ENCODE peak calls at places on chromosomes 2 and 18, in seven cellular contexts. One of them, this sample, is unnamed.

GRCh38 chr2:29923110-29923721 is 1.8 kb upstream of the ALK start:
- DNase-seq in AG10803: peak; percentile 62
- DNase-seq in CD14-positive monocyte: no peak
- DNase-seq in fibroblast of mammary gland: peak; percentile 64
- DNase-seq in testis: peak; percentile 87
- DNase-seq in progenitor cell of endocrine pancreas: peak; percentile 37
- DNase-seq in cardiac muscle cell: peak; percentile 71
- DNase-seq in this sample: no peak

GRCh38 chr2:122596541-122596940 is 841.1 kb downstream of the TSN start:
- DNase-seq in progenitor cell of endocrine pancreas: no peak
- DNase-seq in fibroblast of mammary gland: no peak
- DNase-seq in testis: no peak
- DNase-seq in CD14-positive monocyte: no peak
- DNase-seq in cardiac muscle cell: peak; percentile 24
- DNase-seq in AG10803: no peak
- DNase-seq in this sample: no peak

GRCh38 chr2:164782323-164782722 is 59.3 kb downstream of the COBLL1 start:
- DNase-seq in CD14-positive monocyte: no peak
- DNase-seq in progenitor cell of endocrine pancreas: no peak
- DNase-seq in testis: no peak
- DNase-seq in AG10803: peak; percentile 84
- DNase-seq in fibroblast of mammary gland: peak; percentile 79
- DNase-seq in cardiac muscle cell: peak; percentile 89
- DNase-seq in this sample: no peak

GRCh38 chr2:54107455-54107764 is 8.0 kb upstream of the ACYP2 start:
- DNase-seq in cardiac muscle cell: no peak
- DNase-seq in testis: no peak
- DNase-seq in CD14-positive monocyte: no peak
- DNase-seq in progenitor cell of endocrine pancreas: no peak
- DNase-seq in fibroblast of mammary gland: no peak
- DNase-seq in AG10803: no peak
- DNase-seq in this sample: no peak

GRCh38 chr2:33412920-33413319 is 63.5 kb upstream of the RASGRP3 start:
- DNase-seq in cardiac muscle cell: peak; percentile 78
- DNase-seq in testis: no peak
- DNase-seq in CD14-positive monocyte: no peak
- DNase-seq in progenitor cell of endocrine pancreas: no peak
- DNase-seq in fibroblast of mammary gland: peak; percentile 82
- DNase-seq in AG10803: peak; percentile 59
- DNase-seq in this sample: no peak

GRCh38 chr2:18957909-18958308 is 368.5 kb upstream of the NT5C1B start:
- DNase-seq in CD14-positive monocyte: no peak
- DNase-seq in cardiac muscle cell: no peak
- DNase-seq in AG10803: no peak
- DNase-seq in progenitor cell of endocrine pancreas: no peak
- DNase-seq in testis: no peak
- DNase-seq in fibroblast of mammary gland: no peak
- DNase-seq in this sample: no peak

GRCh38 chr2:123258864-123259263 is 766.2 kb upstream of the CNTNAP5 start:
- DNase-seq in CD14-positive monocyte: no peak
- DNase-seq in testis: no peak
- DNase-seq in progenitor cell of endocrine pancreas: no peak
- DNase-seq in fibroblast of mammary gland: no peak
- DNase-seq in AG10803: no peak
- DNase-seq in cardiac muscle cell: no peak
- DNase-seq in this sample: no peak

GRCh38 chr2:117983040-117983439 is 30.8 kb downstream of the CCDC93 start:
- DNase-seq in cardiac muscle cell: peak; percentile 43
- DNase-seq in AG10803: peak; percentile 42
- DNase-seq in testis: no peak
- DNase-seq in CD14-positive monocyte: no peak
- DNase-seq in progenitor cell of endocrine pancreas: no peak
- DNase-seq in fibroblast of mammary gland: peak; percentile 73
- DNase-seq in this sample: no peak

GRCh38 chr2:48343571-48344440 is 186.1 kb upstream of the STON1 start:
- DNase-seq in CD14-positive monocyte: no peak
- DNase-seq in testis: no peak
- DNase-seq in fibroblast of mammary gland: peak; percentile 83
- DNase-seq in cardiac muscle cell: peak; percentile 83
- DNase-seq in progenitor cell of endocrine pancreas: no peak
- DNase-seq in AG10803: peak; percentile 61
- DNase-seq in this sample: no peak

GRCh38 chr2:119248751-119249150 is 25.1 kb downstream of the STEAP3 start:
- DNase-seq in testis: no peak
- DNase-seq in cardiac muscle cell: no peak
- DNase-seq in AG10803: no peak
- DNase-seq in fibroblast of mammary gland: no peak
- DNase-seq in progenitor cell of endocrine pancreas: no peak
- DNase-seq in CD14-positive monocyte: no peak
- DNase-seq in this sample: no peak

GRCh38 chr2:151805961-151806360 is 22.3 kb downstream of the ARL5A start:
- DNase-seq in progenitor cell of endocrine pancreas: no peak
- DNase-seq in fibroblast of mammary gland: no peak
- DNase-seq in CD14-positive monocyte: no peak
- DNase-seq in testis: no peak
- DNase-seq in cardiac muscle cell: no peak
- DNase-seq in AG10803: no peak
- DNase-seq in this sample: no peak

GRCh38 chr2:236535024-236535423 is 34.6 kb upstream of the ACKR3 start:
- DNase-seq in AG10803: peak; percentile 32
- DNase-seq in cardiac muscle cell: peak; percentile 90
- DNase-seq in CD14-positive monocyte: no peak
- DNase-seq in testis: no peak
- DNase-seq in fibroblast of mammary gland: peak; percentile 43
- DNase-seq in progenitor cell of endocrine pancreas: no peak
- DNase-seq in this sample: no peak

GRCh38 chr2:128325665-128326181 is 7.1 kb upstream of the HS6ST1 start:
- DNase-seq in progenitor cell of endocrine pancreas: peak; percentile 7
- DNase-seq in AG10803: no peak
- DNase-seq in fibroblast of mammary gland: no peak
- DNase-seq in CD14-positive monocyte: peak; percentile 30
- DNase-seq in testis: peak; percentile 26
- DNase-seq in cardiac muscle cell: no peak
- DNase-seq in this sample: peak; percentile 13

GRCh38 chr2:130756721-130757195 is 1.4 kb downstream of the AMER3 start:
- DNase-seq in AG10803: no peak
- DNase-seq in testis: no peak
- DNase-seq in progenitor cell of endocrine pancreas: no peak
- DNase-seq in fibroblast of mammary gland: no peak
- DNase-seq in CD14-positive monocyte: no peak
- DNase-seq in cardiac muscle cell: no peak
- DNase-seq in this sample: no peak

GRCh38 chr2:215940645-215941184 is 72.6 kb downstream of the MREG start:
- DNase-seq in CD14-positive monocyte: no peak
- DNase-seq in fibroblast of mammary gland: no peak
- DNase-seq in testis: no peak
- DNase-seq in progenitor cell of endocrine pancreas: no peak
- DNase-seq in cardiac muscle cell: peak; percentile 18
- DNase-seq in AG10803: peak; percentile 61
- DNase-seq in this sample: no peak

GRCh38 chr2:160254363-160254762 is 54.3 kb upstream of the ITGB6 start:
- DNase-seq in AG10803: no peak
- DNase-seq in CD14-positive monocyte: no peak
- DNase-seq in testis: no peak
- DNase-seq in fibroblast of mammary gland: no peak
- DNase-seq in progenitor cell of endocrine pancreas: no peak
- DNase-seq in cardiac muscle cell: no peak
- DNase-seq in this sample: no peak

GRCh38 chr2:38068228-38068627 is 7.7 kb downstream of the CYP1B1 start:
- DNase-seq in AG10803: no peak
- DNase-seq in testis: no peak
- DNase-seq in CD14-positive monocyte: no peak
- DNase-seq in fibroblast of mammary gland: peak; percentile 55
- DNase-seq in progenitor cell of endocrine pancreas: no peak
- DNase-seq in cardiac muscle cell: no peak
- DNase-seq in this sample: no peak

GRCh38 chr2:119221609-119222008 is 2.0 kb upstream of the STEAP3 start:
- DNase-seq in fibroblast of mammary gland: no peak
- DNase-seq in progenitor cell of endocrine pancreas: no peak
- DNase-seq in cardiac muscle cell: no peak
- DNase-seq in testis: no peak
- DNase-seq in CD14-positive monocyte: peak; percentile 16
- DNase-seq in AG10803: no peak
- DNase-seq in this sample: no peak

DNA sequence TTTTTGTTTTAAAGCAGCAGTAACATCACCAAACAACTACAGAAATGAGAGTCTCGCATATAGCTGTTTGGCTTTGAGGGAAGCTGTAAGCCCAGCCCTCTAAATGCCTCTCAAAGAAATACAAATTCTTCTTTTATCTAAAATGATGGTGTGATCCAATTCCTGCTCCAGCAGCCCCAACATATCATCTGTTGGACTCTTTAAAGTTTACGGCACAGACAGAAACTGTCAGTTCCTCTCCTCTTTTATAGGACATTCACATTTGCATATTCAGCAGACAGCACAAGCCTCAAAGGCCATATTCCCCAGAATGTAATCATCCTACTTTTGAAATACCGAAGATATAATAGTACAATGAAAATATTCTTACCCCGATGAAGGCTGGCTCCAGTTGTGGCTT is 216.9 kb upstream of the REV1 start:
- DNase-seq in AG10803: no peak
- DNase-seq in CD14-positive monocyte: no peak
- DNase-seq in progenitor cell of endocrine pancreas: no peak
- DNase-seq in fibroblast of mammary gland: no peak
- DNase-seq in cardiac muscle cell: no peak
- DNase-seq in testis: no peak
- DNase-seq in this sample: no peak
- TF ChIP-seq CTCF in AG10803: no peak
- TF ChIP-seq CTCF in CD14-positive monocyte: no peak
- TF ChIP-seq CTCF in progenitor cell of endocrine pancreas: no peak
- TF ChIP-seq CTCF in fibroblast of mammary gland: no peak
- TF ChIP-seq CTCF in cardiac muscle cell: no peak
- TF ChIP-seq CTCF in testis: no peak
- TF ChIP-seq CTCF in this sample: no peak

GRCh38 chr2:202831241-202831997 is 40.1 kb downstream of the ICA1L start:
- DNase-seq in CD14-positive monocyte: no peak
- DNase-seq in fibroblast of mammary gland: peak; percentile 65
- DNase-seq in progenitor cell of endocrine pancreas: no peak
- DNase-seq in cardiac muscle cell: peak; percentile 79
- DNase-seq in testis: peak; percentile 28
- DNase-seq in AG10803: peak; percentile 58
- DNase-seq in this sample: peak; percentile 19
- TF ChIP-seq CTCF in CD14-positive monocyte: peak; percentile 40
- TF ChIP-seq CTCF in fibroblast of mammary gland: peak; percentile 85
- TF ChIP-seq CTCF in progenitor cell of endocrine pancreas: peak; percentile 55
- TF ChIP-seq CTCF in cardiac muscle cell: peak; percentile 81
- TF ChIP-seq CTCF in testis: no peak
- TF ChIP-seq CTCF in AG10803: peak; percentile 83
- TF ChIP-seq CTCF in this sample: peak; percentile 43

GRCh38 chr18:39701839-39702238 is 2136.2 kb upstream of the CELF4 start:
- DNase-seq in CD14-positive monocyte: no peak
- DNase-seq in AG10803: no peak
- DNase-seq in testis: no peak
- DNase-seq in cardiac muscle cell: peak; percentile 18
- DNase-seq in fibroblast of mammary gland: peak; percentile 25
- DNase-seq in progenitor cell of endocrine pancreas: no peak
- DNase-seq in this sample: no peak

GRCh38 chr18:39698436-39698835 is 2132.8 kb upstream of the CELF4 start:
- DNase-seq in CD14-positive monocyte: no peak
- DNase-seq in AG10803: peak; percentile 8
- DNase-seq in cardiac muscle cell: no peak
- DNase-seq in fibroblast of mammary gland: peak; percentile 34
- DNase-seq in progenitor cell of endocrine pancreas: no peak
- DNase-seq in testis: no peak
- DNase-seq in this sample: no peak

GRCh38 chr18:39702888-39703287 is 2137.3 kb upstream of the CELF4 start:
- DNase-seq in AG10803: no peak
- DNase-seq in CD14-positive monocyte: no peak
- DNase-seq in fibroblast of mammary gland: no peak
- DNase-seq in cardiac muscle cell: no peak
- DNase-seq in testis: no peak
- DNase-seq in progenitor cell of endocrine pancreas: no peak
- DNase-seq in this sample: no peak

GRCh38 chr18:39701071-39701783 is 2135.6 kb upstream of the CELF4 start:
- DNase-seq in testis: no peak
- DNase-seq in progenitor cell of endocrine pancreas: no peak
- DNase-seq in fibroblast of mammary gland: peak; percentile 10
- DNase-seq in cardiac muscle cell: peak; percentile 10
- DNase-seq in CD14-positive monocyte: no peak
- DNase-seq in AG10803: peak; percentile 38
- DNase-seq in this sample: no peak
- TF ChIP-seq CTCF in testis: no peak
- TF ChIP-seq CTCF in progenitor cell of endocrine pancreas: no peak
- TF ChIP-seq CTCF in fibroblast of mammary gland: no peak
- TF ChIP-seq CTCF in cardiac muscle cell: no peak
- TF ChIP-seq CTCF in CD14-positive monocyte: no peak
- TF ChIP-seq CTCF in AG10803: no peak
- TF ChIP-seq CTCF in this sample: no peak

GRCh38 chr2:219496781-219497494 is 1.8 kb upstream of the GMPPA start:
- DNase-seq in cardiac muscle cell: peak; percentile 21
- DNase-seq in AG10803: no peak
- DNase-seq in testis: no peak
- DNase-seq in CD14-positive monocyte: no peak
- DNase-seq in fibroblast of mammary gland: no peak
- DNase-seq in progenitor cell of endocrine pancreas: no peak
- DNase-seq in this sample: no peak

GRCh38 chr2:219499555-219499954 is 864 bp downstream of the GMPPA start:
- DNase-seq in fibroblast of mammary gland: no peak
- DNase-seq in testis: no peak
- DNase-seq in progenitor cell of endocrine pancreas: no peak
- DNase-seq in CD14-positive monocyte: no peak
- DNase-seq in cardiac muscle cell: no peak
- DNase-seq in AG10803: no peak
- DNase-seq in this sample: no peak

GRCh38 chr2:219497495-219498279 is 1.0 kb upstream of the GMPPA start:
- DNase-seq in progenitor cell of endocrine pancreas: peak; percentile 42
- DNase-seq in AG10803: peak; percentile 84
- DNase-seq in fibroblast of mammary gland: peak; percentile 73
- DNase-seq in CD14-positive monocyte: peak; percentile 70
- DNase-seq in cardiac muscle cell: peak; percentile 91
- DNase-seq in testis: peak; percentile 94
- DNase-seq in this sample: peak; percentile 27

GRCh38 chr2:219499058-219499307 is 292 bp downstream of the GMPPA start:
- DNase-seq in cardiac muscle cell: no peak
- DNase-seq in progenitor cell of endocrine pancreas: no peak
- DNase-seq in fibroblast of mammary gland: no peak
- DNase-seq in CD14-positive monocyte: no peak
- DNase-seq in testis: no peak
- DNase-seq in AG10803: no peak
- DNase-seq in this sample: no peak

DNA sequence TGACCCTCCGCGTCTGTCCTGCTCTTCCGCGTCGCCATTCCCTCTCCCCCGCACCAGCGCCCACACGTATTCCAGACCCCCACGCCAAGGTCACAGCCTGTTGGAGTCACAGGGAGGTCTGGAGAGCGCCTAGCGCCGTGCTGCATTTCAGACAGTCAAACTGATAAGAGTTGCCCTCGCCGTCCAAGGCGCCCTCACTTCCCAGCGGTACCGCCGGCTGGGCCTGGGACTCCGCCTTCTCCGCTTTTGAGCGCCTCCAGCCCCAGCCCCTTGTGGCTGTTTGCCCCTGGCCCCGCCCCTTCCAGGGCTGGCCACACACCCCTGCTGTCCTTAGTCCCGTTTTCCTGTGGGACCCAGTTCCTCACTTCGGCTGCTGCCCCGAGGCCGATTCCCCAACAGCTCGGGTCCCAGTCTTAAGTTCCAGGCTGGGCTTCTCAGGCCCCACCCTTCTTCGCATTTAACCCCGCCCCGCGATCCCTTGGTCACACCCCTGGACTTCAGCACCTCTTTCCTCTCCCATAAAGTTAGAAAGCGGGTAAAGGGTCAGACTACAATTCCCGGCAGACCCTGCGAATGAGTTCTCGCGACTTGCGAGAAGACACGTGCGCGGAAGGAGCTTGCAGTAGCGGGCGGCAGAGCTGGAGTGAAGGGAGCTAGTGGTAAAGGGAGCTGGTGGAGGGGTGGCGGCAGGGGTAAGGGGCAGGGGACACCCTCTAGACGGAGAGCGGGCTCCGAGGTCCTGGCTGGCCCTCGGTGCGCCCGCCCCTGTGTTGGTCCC is at the start of gene GMPPA:
- DNase-seq in AG10803: peak; percentile 99
- DNase-seq in CD14-positive monocyte: peak; percentile 95
- DNase-seq in progenitor cell of endocrine pancreas: peak; percentile 79
- DNase-seq in testis: peak; percentile 99
- DNase-seq in fibroblast of mammary gland: peak; percentile 98
- DNase-seq in cardiac muscle cell: peak; percentile 99
- DNase-seq in this sample: peak; percentile 73
- TF ChIP-seq CTCF in AG10803: no peak
- TF ChIP-seq CTCF in CD14-positive monocyte: no peak
- TF ChIP-seq CTCF in progenitor cell of endocrine pancreas: peak; percentile 10
- TF ChIP-seq CTCF in testis: no peak
- TF ChIP-seq CTCF in fibroblast of mammary gland: no peak
- TF ChIP-seq CTCF in cardiac muscle cell: no peak
- TF ChIP-seq CTCF in this sample: no peak

This sample was measured in natural killer cell.